ENCODE peak calls at places on chromosomes 6 and 20, in eight cellular contexts. Z is sigmoid colon, N is GM13977, X is adrenal gland, O is B cell, L is RWPE1, P is fibroblast of pulmonary artery, Q is right atrium auricular region. W is an unnamed sample.

GRCh38 chr6:46584586-46584985 is 68.0 kb downstream of the CYP39A1 start:
- DNase-seq in Z (no peak), N (no peak), X (no peak), O (no peak), L (no peak), P (no peak), Q (no peak), W (no peak)

GRCh38 chr6:77455271-77455670 is 8.0 kb downstream of the HTR1B start:
- DNase-seq in Z (no peak), N (no peak), X (no peak), O (no peak), L (no peak), P (no peak), Q (no peak), W (no peak)

GRCh38 chr20:47561175-47561574 is 59.5 kb downstream of the NCOA3 start:
- DNase-seq in Z (no peak), N (no peak), X (no peak), O (no peak), L (no peak), P (peak), Q (no peak), W (no peak)

GRCh38 chr20:63709149-63709527 is 1.3 kb downstream of the ZGPAT start:
- DNase-seq in Z (peak), N (no peak), X (no peak), O (peak), L (no peak), P (no peak), Q (no peak), W (no peak)

GRCh38 chr20:10179574-10180298 is 38.9 kb upstream of the SNAP25 start:
- DNase-seq in Z (no peak), N (no peak), X (peak), O (no peak), L (no peak), P (peak), Q (no peak), W (peak)

GRCh38 chr6:54579011-54579410 is 267.6 kb upstream of the FAM83B start:
- DNase-seq in Z (no peak), N (no peak), X (no peak), O (no peak), L (no peak), P (no peak), Q (no peak), W (no peak)

GRCh38 chr20:41738584-41739193 is 120.5 kb upstream of the CHD6 start:
- DNase-seq in Z (no peak), N (peak), X (peak), O (no peak), L (peak), P (peak), Q (peak), W (peak)

GRCh38 chr6:140043357-140043756 is 668.9 kb upstream of the CITED2 start:
- DNase-seq in Z (no peak), N (no peak), X (no peak), O (no peak), L (peak), P (peak), Q (no peak), W (peak)

GRCh38 chr6:5379647-5380242 is 118.4 kb downstream of the FARS2 start:
- DNase-seq in Z (no peak), N (peak), X (no peak), O (no peak), L (peak), P (peak), Q (no peak), W (peak)

GRCh38 chr6:159726918-159727716 is at the start of gene WTAP:
- DNase-seq in Z (peak), N (peak), X (peak), O (peak), L (peak), P (peak), Q (peak), W (peak)

GRCh38 chr6:3561745-3562144 is 104.9 kb upstream of the SLC22A23 start:
- DNase-seq in Z (no peak), N (no peak), X (no peak), O (no peak), L (no peak), P (peak), Q (no peak), W (no peak)

GRCh38 chr20:44024820-44025580 is 110.3 kb downstream of the TOX2 start:
- DNase-seq in Z (no peak), N (no peak), X (no peak), O (no peak), L (no peak), P (no peak), Q (no peak), W (no peak)

GRCh38 chr6:21953831-21954801 is 342.7 kb downstream of the PRL start:
- DNase-seq in Z (no peak), N (no peak), X (no peak), O (no peak), L (no peak), P (peak), Q (no peak), W (no peak)

GRCh38 chr6:140051521-140052455 is 677.3 kb upstream of the CITED2 start:
- DNase-seq in Z (no peak), N (no peak), X (no peak), O (no peak), L (peak), P (peak), Q (no peak), W (peak)

GRCh38 chr6:108175592-108176279 is 9.9 kb downstream of the NR2E1 start:
- DNase-seq in Z (no peak), N (no peak), X (peak), O (no peak), L (no peak), P (no peak), Q (no peak), W (no peak)

GRCh38 chr6:148509789-148510581 is 167.3 kb downstream of the SASH1 start:
- DNase-seq in Z (peak), N (peak), X (no peak), O (no peak), L (peak), P (peak), Q (peak), W (peak)

GRCh38 chr20:20520776-20521175 is 152.9 kb downstream of the INSM1 start:
- DNase-seq in Z (no peak), N (no peak), X (no peak), O (no peak), L (peak), P (peak), Q (no peak), W (peak)

GRCh38 chr20:24780648-24781047 is 168.4 kb upstream of the CST7 start:
- DNase-seq in Z (peak), N (no peak), X (no peak), O (no peak), L (no peak), P (no peak), Q (no peak), W (no peak)
- TF ChIP-seq CTCF in Z (no peak), N (no peak), X (no peak), O (no peak), L (no peak), P (no peak), Q (no peak), W (no peak)

DNA sequence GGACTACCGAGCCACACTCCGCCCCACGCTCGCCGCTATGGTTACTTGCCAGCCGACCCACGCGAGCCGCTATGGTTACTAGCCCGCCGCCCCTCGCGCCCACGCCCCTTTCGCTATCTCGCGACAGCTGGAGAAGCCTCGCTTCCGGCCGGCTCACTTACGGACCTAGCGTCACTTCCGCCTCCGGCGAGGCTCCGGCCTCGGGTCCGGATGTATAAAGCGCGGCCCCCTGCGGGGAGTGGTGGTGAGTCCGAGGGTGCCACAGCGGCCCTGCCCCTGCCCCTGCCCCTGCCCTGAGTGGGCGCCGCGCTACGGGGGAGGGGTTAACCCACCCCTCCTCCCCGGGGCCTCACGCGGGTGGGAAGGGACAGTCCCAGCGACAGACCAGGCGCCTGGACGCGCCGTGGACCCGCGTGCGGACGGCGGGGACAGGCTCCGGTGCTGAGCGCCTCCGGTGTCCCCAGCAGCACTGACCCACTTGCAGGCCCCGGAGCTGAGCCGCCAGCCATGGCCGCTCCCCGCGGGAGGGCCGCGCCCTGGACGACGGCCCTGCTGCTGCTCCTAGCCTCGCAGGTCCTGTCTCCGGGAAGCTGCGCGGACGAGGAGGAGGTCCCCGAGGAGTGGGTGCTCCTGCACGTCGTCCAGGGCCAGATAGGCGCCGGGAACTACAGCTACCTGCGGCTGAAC is at the start of the genes C6orf120 and WDR27:
- DNase-seq in Z (peak), N (peak), X (peak), O (peak), L (peak), P (peak), Q (peak), W (peak)
- TF ChIP-seq CTCF in Z (no peak), N (no peak), X (peak), O (no peak), L (no peak), P (no peak), Q (no peak), W (no peak)

GRCh38 chr6:97925504-97925903 is 642.5 kb upstream of the MMS22L start:
- DNase-seq in Z (no peak), N (no peak), X (no peak), O (no peak), L (no peak), P (no peak), Q (no peak), W (peak)
- TF ChIP-seq CTCF in Z (no peak), N (peak), X (no peak), O (no peak), L (no peak), P (no peak), Q (no peak), W (no peak)

DNA sequence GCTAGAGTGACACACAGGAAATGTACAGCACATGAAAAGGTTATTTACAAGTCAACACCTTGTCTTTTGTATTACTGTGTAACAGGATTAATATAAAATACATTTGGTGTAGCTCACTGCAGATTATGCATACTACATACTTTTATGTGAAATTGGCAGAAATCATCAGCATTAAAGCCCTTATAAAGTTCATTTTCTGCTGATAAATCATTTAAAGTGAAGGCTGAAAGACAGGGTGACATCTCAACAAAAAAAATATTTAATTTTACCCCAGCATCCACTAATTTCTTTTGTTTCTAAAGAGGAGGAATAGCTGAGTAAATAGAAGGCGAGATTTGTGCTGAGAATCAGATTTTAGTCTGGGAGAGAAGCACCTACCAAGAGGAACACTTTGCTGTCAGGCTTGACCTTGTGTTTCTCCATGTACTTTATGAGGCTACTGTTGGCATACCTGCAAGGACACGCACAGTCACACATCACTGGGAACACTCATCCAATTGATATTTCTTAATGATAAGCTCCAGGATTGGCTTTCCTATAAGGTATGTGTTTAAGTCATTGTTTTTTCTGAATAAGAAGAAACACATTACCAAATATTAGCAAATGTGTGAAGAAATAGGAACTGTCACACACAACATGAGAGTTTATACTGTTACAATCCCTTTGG is 146.6 kb upstream of the SLC22A16 start:
- DNase-seq in Z (no peak), N (no peak), X (peak), O (no peak), L (peak), P (no peak), Q (no peak), W (no peak)
- TF ChIP-seq CTCF in Z (no peak), N (no peak), X (no peak), O (no peak), L (no peak), P (no peak), Q (no peak), W (no peak)

GRCh38 chr6:41306187-41306854 is 19.8 kb upstream of the TREM1 start:
- DNase-seq in Z (no peak), N (peak), X (peak), O (no peak), L (peak), P (peak), Q (no peak), W (peak)
- TF ChIP-seq CTCF in Z (peak), N (peak), X (peak), O (peak), L (peak), P (peak), Q (peak), W (peak)

GRCh38 chr6:82363368-82364086 is at the start of gene TPBG:
- DNase-seq in Z (peak), N (peak), X (peak), O (no peak), L (peak), P (peak), Q (no peak), W (peak)
- TF ChIP-seq CTCF in Z (no peak), N (peak), X (no peak), O (no peak), L (peak), P (peak), Q (no peak), W (peak)

GRCh38 chr6:43987838-43988439 is 139.3 kb downstream of the MRPL14 start:
- DNase-seq in Z (no peak), N (no peak), X (no peak), O (no peak), L (no peak), P (no peak), Q (no peak), W (no peak)
- TF ChIP-seq CTCF in Z (no peak), N (no peak), X (no peak), O (no peak), L (no peak), P (no peak), Q (no peak), W (no peak)

GRCh38 chr6:137530404-137530803 is 36.2 kb upstream of the OLIG3 start:
- DNase-seq in Z (no peak), N (no peak), X (no peak), O (no peak), L (no peak), P (no peak), Q (no peak), W (no peak)
- TF ChIP-seq CTCF in Z (no peak), N (no peak), X (no peak), O (no peak), L (no peak), P (no peak), Q (no peak), W (no peak)

GRCh38 chr6:106748547-106749207 is 119.3 kb downstream of the QRSL1 start:
- DNase-seq in Z (no peak), N (no peak), X (no peak), O (no peak), L (no peak), P (no peak), Q (no peak), W (no peak)
- TF ChIP-seq CTCF in Z (no peak), N (no peak), X (no peak), O (no peak), L (no peak), P (no peak), Q (no peak), W (no peak)

W was measured in MCF 10A.